ENCODE peak calls at places on chromosome 4, in ten cellular contexts. C is WERI-Rb-1; F is ovary; U is lower lobe of right lung; I is PC-3; S is right cardiac atrium; O is CD8-positive, alpha-beta memory T cell; E is lung; N is cardiac muscle cell; Y is fibroblast of lung. P is an unnamed sample.

GRCh38 chr4:153514001-153514526 is 47.9 kb downstream of the TMEM131L start:
- DNase-seq in C (no peak), F (no peak), U (no peak), I (peak), S (no peak), O (no peak), E (no peak), N (no peak), Y (peak), P (no peak)

GRCh38 chr4:157821814-157822213 is 351.0 kb downstream of the GASK1B start:
- DNase-seq in C (no peak), F (no peak), U (no peak), I (no peak), S (peak), O (no peak), E (no peak), N (peak), Y (no peak), P (no peak)

GRCh38 chr4:61152433-61152832 is 47.7 kb upstream of the ADGRL3 start:
- DNase-seq in C (no peak), F (no peak), U (no peak), I (no peak), S (no peak), O (no peak), E (no peak), N (no peak), Y (no peak), P (no peak)

GRCh38 chr4:31275906-31276305 is 555.7 kb downstream of the PCDH7 start:
- DNase-seq in C (no peak), F (no peak), U (no peak), I (no peak), S (no peak), O (no peak), E (no peak), N (no peak), Y (no peak), P (no peak)

GRCh38 chr4:108492816-108493595 is 127.4 kb upstream of the RPL34 start:
- DNase-seq in C (peak), F (no peak), U (no peak), I (peak), S (no peak), O (no peak), E (no peak), N (peak), Y (peak), P (peak)

GRCh38 chr4:153735901-153736461 is 23.8 kb downstream of the RNF175 start:
- DNase-seq in C (no peak), F (no peak), U (no peak), I (peak), S (no peak), O (no peak), E (no peak), N (no peak), Y (peak), P (no peak)

GRCh38 chr4:63717384-63717783 is 691.9 kb downstream of the TECRL start:
- DNase-seq in C (no peak), F (no peak), U (no peak), I (peak), S (no peak), O (no peak), E (no peak), N (peak), Y (no peak), P (peak)

GRCh38 chr4:93469560-93469959 is 359.0 kb upstream of the ATOH1 start:
- DNase-seq in C (no peak), F (no peak), U (no peak), I (no peak), S (no peak), O (no peak), E (no peak), N (no peak), Y (no peak), P (no peak)

GRCh38 chr4:71230258-71230594 is 108.6 kb upstream of the SLC4A4 start:
- DNase-seq in C (peak), F (no peak), U (no peak), I (no peak), S (no peak), O (no peak), E (no peak), N (no peak), Y (peak), P (no peak)

GRCh38 chr4:4260185-4260751 is 12.2 kb upstream of the TMEM128 start:
- DNase-seq in C (no peak), F (no peak), U (no peak), I (peak), S (no peak), O (peak), E (no peak), N (no peak), Y (peak), P (peak)

GRCh38 chr4:5399790-5400421 is 308.5 kb downstream of the EVC2 start:
- DNase-seq in C (peak), F (no peak), U (no peak), I (peak), S (no peak), O (no peak), E (no peak), N (peak), Y (peak), P (peak)

GRCh38 chr4:98446499-98447375 is 185.6 kb downstream of the RAP1GDS1 start:
- DNase-seq in C (no peak), F (no peak), U (peak), I (no peak), S (no peak), O (peak), E (no peak), N (no peak), Y (peak), P (peak)

GRCh38 chr4:139676913-139677585 is 11.4 kb downstream of the MGST2 start:
- DNase-seq in C (no peak), F (no peak), U (no peak), I (peak), S (no peak), O (no peak), E (no peak), N (no peak), Y (no peak), P (no peak)

GRCh38 chr4:176837176-176837915 is 44.6 kb upstream of the VEGFC start:
- DNase-seq in C (no peak), F (no peak), U (no peak), I (no peak), S (no peak), O (no peak), E (no peak), N (no peak), Y (no peak), P (no peak)

GRCh38 chr4:142818009-142818408 is 28.1 kb downstream of the INPP4B start:
- DNase-seq in C (no peak), F (no peak), U (no peak), I (peak), S (no peak), O (no peak), E (no peak), N (no peak), Y (peak), P (no peak)

GRCh38 chr4:171235516-171235915 is 577.7 kb upstream of the GALNTL6 start:
- DNase-seq in C (no peak), F (no peak), U (no peak), I (no peak), S (no peak), O (no peak), E (no peak), N (no peak), Y (no peak), P (no peak)
- H3K27ac ChIP-seq in C (no peak), F (no peak), U (no peak), I (no peak), S (no peak), O (no peak), E (no peak), N (no peak), Y (no peak), P (no peak)

GRCh38 chr4:138595171-138595570 is 353.0 kb upstream of the SLC7A11 start:
- DNase-seq in C (peak), F (no peak), U (no peak), I (no peak), S (no peak), O (no peak), E (no peak), N (no peak), Y (no peak), P (no peak)
- H3K27ac ChIP-seq in C (no peak), F (no peak), U (no peak), I (no peak), S (no peak), O (no peak), E (no peak), N (no peak), Y (no peak), P (no peak)

DNA sequence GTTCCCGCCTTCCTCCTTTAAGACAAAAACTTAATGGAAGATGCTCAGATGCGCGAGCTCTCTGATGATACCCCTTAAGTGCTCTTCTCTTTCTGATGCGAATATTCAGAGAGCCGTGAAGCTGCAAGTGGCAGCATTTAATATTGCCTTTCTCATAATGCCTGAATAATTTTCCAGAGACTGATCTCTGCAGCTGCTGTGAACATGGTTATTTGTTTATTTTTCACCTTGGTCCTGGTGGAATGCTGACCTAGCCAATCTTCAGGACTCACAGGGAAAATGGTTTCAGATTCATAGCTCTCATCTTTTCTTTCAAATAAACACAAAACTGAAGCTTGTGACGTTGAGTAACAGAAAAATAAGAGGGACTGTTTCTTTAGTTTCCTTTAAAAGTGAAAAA is 251.9 kb downstream of the TENM3 start:
- DNase-seq in C (no peak), F (no peak), U (no peak), I (no peak), S (no peak), O (no peak), E (no peak), N (no peak), Y (no peak), P (no peak)
- H3K27ac ChIP-seq in C (no peak), F (no peak), U (no peak), I (no peak), S (no peak), O (no peak), E (no peak), N (no peak), Y (no peak), P (no peak)

GRCh38 chr4:81032805-81033684 is 2.5 kb downstream of the BMP3 start:
- DNase-seq in C (no peak), F (no peak), U (no peak), I (peak), S (no peak), O (no peak), E (no peak), N (no peak), Y (no peak), P (no peak)
- H3K27ac ChIP-seq in C (no peak), F (no peak), U (no peak), I (peak), S (no peak), O (no peak), E (no peak), N (no peak), Y (no peak), P (no peak)

DNA sequence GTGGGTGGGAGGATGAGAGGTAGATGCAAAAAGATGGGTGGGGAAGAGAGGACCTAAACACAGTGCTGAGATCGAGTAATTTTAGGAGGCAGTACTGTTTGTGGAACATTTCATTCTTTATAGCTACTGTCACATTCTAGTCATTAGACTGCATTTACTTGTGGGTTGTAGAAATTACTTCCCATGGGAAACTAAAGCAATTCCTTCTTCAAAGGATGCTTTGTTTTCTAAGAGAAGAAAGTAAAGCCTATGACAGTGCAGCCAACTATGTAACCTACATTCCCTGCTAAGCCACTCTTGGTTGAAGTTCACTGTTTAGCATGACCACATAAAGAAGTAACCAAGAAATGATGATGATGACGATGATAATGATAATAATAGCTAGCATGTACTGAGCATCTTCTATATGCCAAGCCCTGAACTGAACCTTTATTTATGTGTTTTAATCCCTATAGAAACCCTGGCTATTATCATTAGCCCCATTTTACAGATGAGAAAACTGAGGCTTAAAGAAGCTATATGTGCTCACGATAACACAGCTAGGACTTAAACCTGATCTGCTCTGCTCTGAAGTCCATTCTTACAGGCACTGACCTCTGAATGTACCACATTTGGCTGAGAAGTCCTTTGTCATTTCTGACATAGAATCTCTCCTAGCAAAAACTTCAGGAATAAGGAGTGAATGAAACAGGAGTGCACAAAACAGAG is 114.5 kb upstream of the KIT start:
- DNase-seq in C (no peak), F (no peak), U (no peak), I (peak), S (no peak), O (no peak), E (no peak), N (no peak), Y (peak), P (no peak)
- H3K27ac ChIP-seq in C (no peak), F (no peak), U (no peak), I (no peak), S (no peak), O (no peak), E (no peak), N (no peak), Y (no peak), P (no peak)

P was measured in MM.1S.